ENCODE peak calls at places on chromosomes 7 and 10, in six cellular contexts. M, W, Y, S, J and Z are unnamed samples.

GRCh38 chr7:21504021-21504420 is 38.8 kb upstream of the DNAH11 start:
- DNase-seq in M (no peak), W (no peak), Y (no peak), S (no peak), J (no peak), Z (no peak)

GRCh38 chr10:11673346-11674330 is 62.2 kb upstream of the USP6NL start:
- DNase-seq in M (no peak), W (no peak), Y (no peak), S (no peak), J (no peak), Z (no peak)

GRCh38 chr7:2193120-2193519 is 39.6 kb downstream of the MAD1L1 start:
- DNase-seq in M (peak; percentile 24), W (no peak), Y (no peak), S (no peak), J (no peak), Z (no peak)

GRCh38 chr10:50561266-50561665 is 62.5 kb downstream of the SGMS1 start:
- DNase-seq in M (no peak), W (peak; percentile 97), Y (no peak), S (no peak), J (peak; percentile 85), Z (no peak)

GRCh38 chr7:5712566-5712965 is 68.9 kb downstream of the RNF216 start:
- DNase-seq in M (no peak), W (no peak), Y (no peak), S (no peak), J (no peak), Z (no peak)

GRCh38 chr7:123747620-123748141 is 1.1 kb downstream of the WASL start:
- DNase-seq in M (peak; percentile 80), W (peak; percentile 88), Y (peak; percentile 64), S (peak; percentile 44), J (peak; percentile 68), Z (no peak)

GRCh38 chr7:30789334-30789711 is 18.1 kb downstream of the MINDY4 start:
- DNase-seq in M (no peak), W (peak; percentile 89), Y (no peak), S (no peak), J (no peak), Z (no peak)

GRCh38 chr10:131422731-131423130 is 111.2 kb upstream of the TCERG1L start:
- DNase-seq in M (no peak), W (no peak), Y (no peak), S (no peak), J (no peak), Z (no peak)

GRCh38 chr7:33760834-33761233 is 144.5 kb upstream of the BMPER start:
- DNase-seq in M (no peak), W (no peak), Y (no peak), S (no peak), J (no peak), Z (no peak)

GRCh38 chr7:99170730-99171074 is 26.8 kb upstream of the SMURF1 start:
- DNase-seq in M (peak; percentile 37), W (no peak), Y (peak; percentile 59), S (no peak), J (no peak), Z (no peak)

GRCh38 chr7:30706316-30706715 is 24.1 kb upstream of the CRHR2 start:
- DNase-seq in M (no peak), W (no peak), Y (no peak), S (no peak), J (no peak), Z (no peak)

GRCh38 chr7:127908430-127909258 is 122.6 kb downstream of the LRRC4 start:
- DNase-seq in M (no peak), W (peak; percentile 28), Y (no peak), S (no peak), J (no peak), Z (no peak)

GRCh38 chr10:95820363-95820762 is 64.4 kb downstream of the ENTPD1 start:
- DNase-seq in M (no peak), W (no peak), Y (no peak), S (no peak), J (no peak), Z (no peak)

GRCh38 chr10:91983403-91983802 is 59.8 kb downstream of the BTAF1 start:
- DNase-seq in M (no peak), W (no peak), Y (no peak), S (no peak), J (no peak), Z (no peak)

GRCh38 chr7:132944774-132945173 is 137.1 kb downstream of the CHCHD3 start:
- DNase-seq in M (no peak), W (no peak), Y (no peak), S (no peak), J (no peak), Z (no peak)

GRCh38 chr10:132685121-132685891 is 100.6 kb downstream of the NKX6-2 start:
- DNase-seq in M (peak; percentile 67), W (peak; percentile 58), Y (peak; percentile 52), S (no peak), J (no peak), Z (peak; percentile 81)

GRCh38 chr10:119688033-119688508 is 36.9 kb downstream of the BAG3 start:
- DNase-seq in M (peak; percentile 92), W (no peak), Y (no peak), S (no peak), J (no peak), Z (no peak)

GRCh38 chr7:44221231-44221791 is 20.5 kb downstream of the YKT6 start:
- DNase-seq in M (peak; percentile 32), W (no peak), Y (no peak), S (no peak), J (no peak), Z (no peak)

GRCh38 chr7:106418526-106418925 is 133.7 kb upstream of the NAMPT start:
- DNase-seq in M (no peak), W (peak; percentile 41), Y (no peak), S (no peak), J (peak; percentile 7), Z (no peak)

GRCh38 chr10:46526682-46527038 is 29.8 kb downstream of the GPRIN2 start:
- DNase-seq in M (peak; percentile 61), W (no peak), Y (peak; percentile 53), S (no peak), J (no peak), Z (no peak)

DNA sequence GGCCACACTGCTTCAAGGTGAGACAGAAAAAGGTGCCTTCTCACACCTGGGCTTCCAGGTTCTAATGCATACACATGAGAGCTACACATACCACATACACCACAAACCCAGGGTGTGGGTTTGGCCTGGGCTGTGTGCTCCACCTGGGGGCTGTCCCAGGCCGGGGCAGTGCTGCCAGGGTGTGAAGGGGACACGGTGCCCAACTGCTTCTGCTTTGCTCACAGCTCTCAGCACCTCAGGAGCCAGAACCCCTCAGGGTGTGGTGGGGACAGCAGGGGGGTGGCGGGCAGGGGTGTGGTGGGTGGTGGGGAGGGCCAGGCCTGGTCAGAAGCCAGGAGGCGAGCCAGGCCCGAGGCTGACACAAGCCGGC is 51.1 kb downstream of the TMEM209 start:
- DNase-seq in M (no peak), W (no peak), Y (no peak), S (no peak), J (no peak), Z (peak; percentile 66)
- TF ChIP-seq CTCF in M (no peak), W (no peak), Y (no peak), S (no peak), J (no peak), Z (no peak)

GRCh38 chr10:73925539-73925938 is 14.6 kb downstream of the PLAU start:
- DNase-seq in M (no peak), W (no peak), Y (no peak), S (no peak), J (no peak), Z (no peak)

GRCh38 chr10:73923935-73924598 is 13.1 kb downstream of the PLAU start:
- DNase-seq in M (no peak), W (no peak), Y (no peak), S (no peak), J (no peak), Z (no peak)

GRCh38 chr10:73922864-73923133 is 11.9 kb downstream of the PLAU start:
- DNase-seq in M (no peak), W (no peak), Y (no peak), S (no peak), J (no peak), Z (no peak)

GRCh38 chr10:73924935-73925334 is 14.0 kb downstream of the PLAU start:
- DNase-seq in M (no peak), W (no peak), Y (no peak), S (no peak), J (no peak), Z (no peak)

DNA sequence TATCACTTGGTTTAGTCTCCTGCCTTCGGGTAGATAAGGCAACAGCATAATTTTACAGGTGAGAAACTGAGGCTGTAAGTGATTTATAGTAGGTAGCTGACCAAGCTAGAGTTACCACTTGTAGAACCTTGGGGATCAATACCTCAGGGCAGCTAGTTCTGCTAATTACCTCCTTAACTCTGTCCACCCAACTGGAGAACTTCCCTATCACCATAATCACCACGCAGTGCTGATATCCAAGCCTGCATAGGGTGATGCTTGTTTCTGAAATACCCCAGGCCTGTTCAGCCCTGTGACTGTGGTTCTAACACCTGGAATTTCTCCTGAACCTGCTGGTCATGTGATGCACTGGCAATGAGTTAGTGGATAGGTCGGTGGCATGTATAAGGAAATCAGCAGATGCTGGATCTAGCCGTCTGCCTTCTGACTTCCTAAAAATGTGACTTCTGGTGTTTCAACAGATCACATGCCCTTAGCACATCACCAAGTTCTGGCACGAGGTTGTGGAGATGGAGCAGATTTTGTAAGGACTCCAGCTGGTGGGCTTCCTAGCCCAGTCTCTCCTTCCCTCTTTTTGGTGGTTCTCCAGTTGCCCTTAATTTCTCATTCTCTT is 15.3 kb downstream of the PLAU start:
- DNase-seq in M (no peak), W (no peak), Y (no peak), S (peak; percentile 49), J (no peak), Z (no peak)
- TF ChIP-seq CTCF in M (no peak), W (no peak), Y (no peak), S (no peak), J (no peak), Z (no peak)

GRCh38 chr10:9302142-9302746 is 1247.8 kb downstream of the GATA3 start:
- DNase-seq in M (no peak), W (peak; percentile 53), Y (no peak), S (no peak), J (peak; percentile 21), Z (no peak)

GRCh38 chr10:9299966-9300365 is 1245.5 kb downstream of the GATA3 start:
- DNase-seq in M (no peak), W (no peak), Y (no peak), S (no peak), J (no peak), Z (no peak)

GRCh38 chr10:9301554-9301953 is 1247.1 kb downstream of the GATA3 start:
- DNase-seq in M (no peak), W (no peak), Y (no peak), S (no peak), J (no peak), Z (no peak)

GRCh38 chr10:9297580-9297979 is 1243.1 kb downstream of the GATA3 start:
- DNase-seq in M (no peak), W (no peak), Y (no peak), S (no peak), J (no peak), Z (no peak)

GRCh38 chr10:9301148-9301547 is 1246.7 kb downstream of the GATA3 start:
- DNase-seq in M (no peak), W (no peak), Y (no peak), S (no peak), J (no peak), Z (no peak)
- TF ChIP-seq CTCF in M (no peak), W (peak; percentile 23), Y (no peak), S (no peak), J (peak; percentile 18), Z (no peak)

DNA sequence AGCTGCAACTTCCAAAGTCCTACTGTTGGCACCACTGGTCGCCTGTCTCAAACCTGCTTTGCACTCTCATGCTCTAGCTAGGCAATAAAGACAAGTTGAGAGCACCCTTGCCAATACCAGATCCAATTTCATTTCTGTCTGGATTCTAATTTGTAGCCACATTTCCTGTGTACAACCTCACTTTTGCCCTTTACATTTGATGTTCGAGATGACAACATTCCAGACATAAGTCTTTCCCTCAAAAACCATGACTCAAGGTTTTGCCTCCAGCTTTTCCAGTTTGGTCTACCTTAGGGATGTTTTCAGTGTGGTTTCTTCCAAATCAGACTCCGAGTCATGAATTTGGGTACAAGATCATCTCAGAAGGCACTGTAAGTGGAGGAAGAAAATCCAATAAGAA is 309.0 kb downstream of the GPAM start:
- DNase-seq in M (no peak), W (no peak), Y (no peak), S (no peak), J (no peak), Z (no peak)
- TF ChIP-seq CTCF in M (no peak), W (no peak), Y (no peak), S (no peak), J (no peak), Z (no peak)